ENCODE peak calls at places on chromosomes 12 and 14, in seven cellular contexts. S is fibroblast of lung, G is GM23338, M is bronchial epithelial cell, E is WERI-Rb-1, O is gastrocnemius medialis, Y is heart left ventricle. B is an unnamed sample. For H3K36me3, the result is how much of the 10 kb centered on the place peaks cover.

GRCh38 chr14:75736845-75737485 is 75.9 kb downstream of the TTLL5 start:
- DNase-seq in S (no peak), G (no peak), M (peak), E (no peak), O (no peak), Y (no peak), B (no peak)

GRCh38 chr12:50753232-50753769 is 10.6 kb upstream of the ATF1 start:
- DNase-seq in S (no peak), G (no peak), M (peak), E (no peak), O (peak), Y (no peak), B (no peak)

GRCh38 chr14:68626386-68626785 is 166.5 kb downstream of the ZFP36L1 start:
- DNase-seq in S (no peak), G (no peak), M (no peak), E (no peak), O (peak), Y (no peak), B (peak)

GRCh38 chr12:30197392-30198047 is 413.8 kb upstream of the TMTC1 start:
- DNase-seq in S (peak), G (no peak), M (peak), E (no peak), O (no peak), Y (no peak), B (no peak)

GRCh38 chr12:105013892-105014291 is 27.8 kb downstream of the NOPCHAP1 start:
- DNase-seq in S (peak), G (no peak), M (peak), E (no peak), O (no peak), Y (no peak), B (no peak)

GRCh38 chr12:42609605-42610004 is 20.1 kb upstream of the PRICKLE1 start:
- DNase-seq in S (peak), G (no peak), M (no peak), E (no peak), O (no peak), Y (no peak), B (no peak)

GRCh38 chr14:51653096-51653814 is 1.5 kb downstream of the FRMD6 start:
- DNase-seq in S (peak), G (peak), M (peak), E (no peak), O (no peak), Y (no peak), B (no peak)

GRCh38 chr12:128266086-128266485 is 884 bp upstream of the TMEM132C start:
- DNase-seq in S (no peak), G (no peak), M (no peak), E (no peak), O (no peak), Y (no peak), B (no peak)

GRCh38 chr14:37197421-37198272 is at the start of gene MIPOL1:
- DNase-seq in S (peak), G (peak), M (peak), E (peak), O (peak), Y (peak), B (peak)

GRCh38 chr14:89289477-89289876 is 127.6 kb downstream of the FOXN3 start:
- DNase-seq in S (no peak), G (no peak), M (no peak), E (no peak), O (no peak), Y (no peak), B (no peak)

GRCh38 chr12:56792678-56793077 is 29.6 kb downstream of the HSD17B6 start:
- DNase-seq in S (no peak), G (no peak), M (no peak), E (no peak), O (no peak), Y (no peak), B (no peak)

GRCh38 chr12:65305346-65305950 is 27.0 kb downstream of the MSRB3 start:
- DNase-seq in S (peak), G (no peak), M (no peak), E (no peak), O (no peak), Y (no peak), B (no peak)

GRCh38 chr14:45633220-45633984 is 380.4 kb upstream of the MIS18BP1 start:
- DNase-seq in S (no peak), G (no peak), M (peak), E (no peak), O (no peak), Y (no peak), B (no peak)

GRCh38 chr12:84397279-84397678 is 515.3 kb downstream of the SLC6A15 start:
- DNase-seq in S (peak), G (no peak), M (peak), E (no peak), O (no peak), Y (no peak), B (no peak)

GRCh38 chr12:94286580-94287244 is 138.3 kb downstream of the PLXNC1 start:
- DNase-seq in S (no peak), G (no peak), M (no peak), E (no peak), O (no peak), Y (no peak), B (no peak)

GRCh38 chr14:97840159-97840558 is 1043.0 kb downstream of the VRK1 start:
- DNase-seq in S (no peak), G (no peak), M (no peak), E (no peak), O (no peak), Y (no peak), B (no peak)

GRCh38 chr14:38500125-38500524 is 244.2 kb upstream of the CLEC14A start:
- DNase-seq in S (peak), G (no peak), M (no peak), E (no peak), O (no peak), Y (no peak), B (no peak)

GRCh38 chr12:51864701-51865469 is 16.4 kb upstream of the FIGNL2 start:
- DNase-seq in S (no peak), G (peak), M (no peak), E (peak), O (no peak), Y (peak), B (no peak)

GRCh38 chr12:13175499-13175898 is 21.0 kb upstream of the EMP1 start:
- DNase-seq in S (peak), G (no peak), M (peak), E (no peak), O (no peak), Y (no peak), B (no peak)

GRCh38 chr12:124433147-124433874 is 134.1 kb downstream of the NCOR2 start:
- DNase-seq in S (peak), G (no peak), M (no peak), E (no peak), O (peak), Y (peak), B (peak)

GRCh38 chr12:131132118-131132892 is 178.6 kb downstream of the ADGRD1 start:
- DNase-seq in S (peak), G (peak), M (no peak), E (peak), O (peak), Y (peak), B (peak)

GRCh38 chr14:24062216-24062980 is 9.0 kb upstream of the CPNE6 start:
- DNase-seq in S (no peak), G (no peak), M (no peak), E (no peak), O (no peak), Y (no peak), B (no peak)

GRCh38 chr12:104578453-104578852 is 121.7 kb downstream of the CHST11 start:
- DNase-seq in S (peak), G (no peak), M (peak), E (no peak), O (no peak), Y (no peak), B (no peak)

GRCh38 chr12:1660304-1661187 is 30.3 kb upstream of the ADIPOR2 start:
- DNase-seq in S (peak), G (no peak), M (peak), E (no peak), O (peak), Y (no peak), B (peak)

GRCh38 chr14:85459361-85459760 is 70.6 kb upstream of the FLRT2 start:
- DNase-seq in S (no peak), G (no peak), M (no peak), E (no peak), O (no peak), Y (no peak), B (no peak)

GRCh38 chr12:132565365-132565764 is 45.0 kb downstream of the LRCOL1 start:
- DNase-seq in S (no peak), G (no peak), M (no peak), E (no peak), O (no peak), Y (no peak), B (no peak)

GRCh38 chr14:69615471-69616407 is 4.3 kb downstream of the SUSD6 start:
- DNase-seq in S (peak), G (no peak), M (peak), E (no peak), O (peak), Y (no peak), B (peak)

GRCh38 chr12:47373554-47374150 is 293.9 kb upstream of the AMIGO2 start:
- DNase-seq in S (no peak), G (no peak), M (no peak), E (no peak), O (no peak), Y (no peak), B (no peak)

GRCh38 chr14:26526132-26526531 is 71.7 kb downstream of the NOVA1 start:
- DNase-seq in S (peak), G (no peak), M (no peak), E (no peak), O (no peak), Y (no peak), B (no peak)

GRCh38 chr12:56630180-56630632 is at the start of gene BAZ2A:
- DNase-seq in S (peak), G (peak), M (peak), E (peak), O (peak), Y (peak), B (peak)

GRCh38 chr14:65131176-65131765 is 29.0 kb upstream of the MAX start:
- DNase-seq in S (peak), G (peak), M (peak), E (no peak), O (no peak), Y (no peak), B (no peak)

DNA sequence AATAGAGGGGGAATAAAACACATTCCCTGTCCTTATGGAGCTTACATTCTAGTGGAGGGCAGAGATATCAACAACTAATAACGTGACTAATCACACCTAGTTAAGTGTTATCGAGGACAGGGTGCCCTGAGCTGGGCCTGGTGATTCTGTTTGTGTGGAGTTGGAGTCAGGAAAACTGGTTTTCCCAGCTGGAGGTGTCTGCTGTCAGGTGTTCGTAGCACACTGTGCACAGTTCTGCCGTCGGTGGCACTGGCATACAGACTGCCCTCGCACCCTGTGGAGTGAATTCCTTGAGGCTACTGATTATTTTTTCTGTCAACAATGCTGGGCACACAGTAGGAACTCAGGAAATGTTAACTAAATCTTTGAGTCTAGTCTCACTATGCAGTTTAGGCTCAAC is 900 bp upstream of the MTERF2 start:
- DNase-seq in S (no peak), G (peak), M (peak), E (no peak), O (no peak), Y (no peak), B (no peak)
- H3K4me3 ChIP-seq in S (no peak), G (peak), M (no peak), E (no peak), O (no peak), Y (no peak), B (peak)

GRCh38 chr12:79555006-79555925 is 135.5 kb downstream of the PAWR start:
- DNase-seq in S (peak), G (peak), M (peak), E (no peak), O (no peak), Y (no peak), B (no peak)
- TF ChIP-seq CTCF in S (peak), G (peak), M (peak), E (peak), O (peak), Y (peak), B (peak)

GRCh38 chr12:120722784-120723183 is 2.8 kb upstream of the ACADS start:
- DNase-seq in S (peak), G (no peak), M (no peak), E (no peak), O (no peak), Y (no peak), B (no peak)

GRCh38 chr12:120719496-120720233 is 6.0 kb upstream of the ACADS start:
- DNase-seq in S (peak), G (no peak), M (no peak), E (no peak), O (no peak), Y (no peak), B (no peak)

GRCh38 chr12:120721866-120722265 is 3.8 kb upstream of the ACADS start:
- DNase-seq in S (no peak), G (no peak), M (no peak), E (no peak), O (no peak), Y (no peak), B (no peak)

GRCh38 chr12:120720234-120720968 is 5.2 kb upstream of the ACADS start:
- DNase-seq in S (peak), G (no peak), M (peak), E (no peak), O (peak), Y (no peak), B (no peak)

DNA sequence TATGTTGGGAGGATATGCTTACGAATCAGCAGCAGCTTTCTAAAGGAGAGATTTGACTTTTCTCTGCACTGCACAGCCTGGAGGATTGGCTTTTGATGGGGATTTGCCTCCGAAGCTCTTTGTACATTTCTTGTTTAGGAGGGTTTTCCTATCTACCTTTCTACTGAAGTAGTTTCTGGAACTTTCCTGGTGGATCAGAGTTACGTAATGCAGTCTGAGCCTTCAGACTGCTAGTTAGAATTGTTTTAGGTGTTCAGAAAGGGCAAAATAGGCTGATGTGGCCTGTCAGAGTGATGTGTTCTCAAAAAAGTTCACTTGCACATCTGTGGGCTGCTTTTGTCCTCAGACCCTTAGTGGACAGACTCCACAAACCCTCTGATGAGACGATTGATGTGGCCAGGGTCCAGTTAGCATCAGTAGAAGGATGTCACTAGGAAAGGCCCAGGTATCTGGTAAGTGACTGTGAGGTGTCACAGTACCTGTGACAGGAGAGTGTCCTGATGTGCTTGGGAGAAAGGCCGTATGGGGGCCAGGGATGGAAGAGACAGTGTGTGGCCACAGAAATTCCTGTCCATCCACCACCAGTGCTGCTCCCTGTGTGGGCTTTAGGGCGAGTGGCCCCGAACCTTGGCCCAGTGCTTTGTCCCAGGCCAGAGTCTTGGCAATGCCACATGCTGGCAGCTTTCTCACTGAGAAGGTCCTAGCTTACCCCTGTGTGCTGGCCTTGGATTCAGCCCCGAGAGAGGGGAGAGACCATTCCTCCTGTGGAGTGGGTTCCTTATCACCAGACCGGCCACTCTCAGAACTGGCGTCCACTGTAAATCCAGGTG is 4.4 kb upstream of the ACADS start:
- DNase-seq in S (no peak), G (no peak), M (no peak), E (no peak), O (no peak), Y (no peak), B (no peak)
- H3K36me3 ChIP-seq in S (under half), G (under half), M (under half), E (half or more), O (under half), Y (half or more), B (under half)

DNA sequence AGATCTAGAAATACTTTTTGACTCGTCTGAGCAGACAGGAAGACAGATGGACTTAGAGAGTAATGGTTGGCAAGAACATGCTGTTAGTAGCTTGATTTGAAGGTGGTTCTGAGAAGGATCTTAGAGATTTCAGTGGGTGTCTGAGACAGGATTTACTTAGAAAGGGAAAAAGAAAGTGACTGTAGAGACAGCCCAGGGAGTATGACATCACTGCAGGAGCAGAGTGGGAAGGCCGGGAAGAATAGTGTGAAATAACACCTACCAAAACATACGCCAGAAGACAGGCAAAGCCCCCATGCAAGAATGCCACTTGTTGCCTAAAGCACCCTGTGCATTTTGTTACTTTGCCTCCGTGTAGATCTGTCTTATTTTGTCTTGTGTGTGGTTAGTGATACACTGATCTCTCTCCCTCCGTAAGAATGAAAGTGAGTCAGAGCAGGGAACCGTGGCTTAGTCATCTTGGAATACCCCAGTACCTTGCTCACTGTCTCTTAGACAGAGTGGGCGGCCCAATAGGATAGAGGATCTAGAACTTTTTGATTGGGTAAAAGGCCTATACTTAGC is 161.3 kb upstream of the IFNG-AS1 start:
- DNase-seq in S (peak), G (no peak), M (peak), E (no peak), O (peak), Y (no peak), B (peak)
- H3K4me3 ChIP-seq in S (peak), G (no peak), M (peak), E (no peak), O (peak), Y (no peak), B (peak)

DNA sequence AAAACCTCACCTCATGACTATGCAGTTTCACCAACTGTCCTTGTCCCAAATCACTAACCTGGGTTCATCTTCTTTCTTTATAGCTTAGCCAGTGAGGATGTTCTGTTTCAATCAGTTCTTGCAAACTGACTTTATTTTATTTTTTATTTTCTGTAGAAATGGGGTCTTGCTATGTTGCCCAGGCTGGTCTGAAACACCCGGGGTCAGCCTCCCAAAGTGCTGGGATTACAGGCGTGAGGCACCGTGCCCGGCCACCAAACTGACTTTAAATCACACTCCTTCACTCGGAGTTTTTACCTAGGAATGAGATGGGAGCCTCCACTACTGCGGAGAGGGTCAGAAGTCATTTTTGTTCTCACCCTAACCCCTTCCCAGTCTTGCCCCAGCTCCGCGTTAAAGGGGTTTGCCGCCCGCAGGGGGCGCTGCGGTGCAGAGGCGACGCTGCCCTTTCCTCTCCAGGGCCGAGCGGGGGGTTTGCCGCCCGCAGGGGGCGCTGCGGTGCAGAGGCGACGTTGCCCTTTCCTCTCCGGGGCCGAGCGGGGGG is 7.0 kb upstream of the B4GALNT3 start:
- DNase-seq in S (no peak), G (no peak), M (no peak), E (peak), O (no peak), Y (peak), B (no peak)
- TF ChIP-seq CTCF in S (no peak), G (peak), M (no peak), E (peak), O (no peak), Y (no peak), B (peak)

B was measured in tibial artery.